ENCODE peak calls at places on chromosomes 6 and 20, in six cellular contexts. D, L, B, O, M and R are unnamed samples.

GRCh38 chr6:21479140-21479539 is 114.4 kb upstream of the SOX4 start:
- DNase-seq in O (no peak), D (no peak), L (no peak), B (no peak), M (no peak), R (no peak)

GRCh38 chr6:145022199-145022782 is 713.0 kb downstream of the EPM2A start:
- DNase-seq in D (no peak), B (no peak), M (no peak), L (no peak), O (no peak), R (no peak)

GRCh38 chr6:150694889-150695288 is 95.2 kb downstream of the PLEKHG1 start:
- DNase-seq in M (no peak), O (no peak), L (no peak), D (no peak), B (no peak), R (no peak)

GRCh38 chr6:85273870-85274269 is 176.0 kb upstream of the NT5E start:
- DNase-seq in M (no peak), B (no peak), O (no peak), L (no peak), D (no peak), R (no peak)

GRCh38 chr6:161003336-161003735 is 11.8 kb downstream of the MAP3K4 start:
- DNase-seq in D (no peak), O (no peak), B (no peak), M (no peak), L (no peak), R (no peak)

GRCh38 chr6:39724787-39725631 is at the start of gene KIF6:
- DNase-seq in O (peak), D (peak), L (peak), M (peak), B (peak), R (peak)

GRCh38 chr6:30726506-30727413 is 6.6 kb downstream of the TUBB start:
- DNase-seq in D (peak), O (no peak), L (no peak), M (no peak), B (no peak), R (no peak)

GRCh38 chr6:144346719-144347446 is 61.7 kb downstream of the UTRN start:
- DNase-seq in L (no peak), B (no peak), O (no peak), M (peak), D (peak), R (no peak)

GRCh38 chr6:12467706-12468670 is 177.8 kb downstream of the EDN1 start:
- DNase-seq in O (no peak), D (no peak), L (no peak), B (no peak), M (peak), R (no peak)

GRCh38 chr20:57055345-57055744 is 211.1 kb downstream of the BMP7 start:
- DNase-seq in L (no peak), O (no peak), B (no peak), D (no peak), M (no peak), R (no peak)

GRCh38 chr20:38168791-38169589 is 3.9 kb upstream of the TGM2 start:
- DNase-seq in B (no peak), O (peak), M (no peak), D (no peak), L (no peak), R (no peak)

GRCh38 chr20:1362484-1362883 is 30.4 kb downstream of the FKBP1A start:
- DNase-seq in L (no peak), B (no peak), M (no peak), O (no peak), D (no peak), R (no peak)

GRCh38 chr6:35558571-35558970 is 45.9 kb upstream of the TULP1 start:
- DNase-seq in M (no peak), B (no peak), O (no peak), D (no peak), L (no peak), R (no peak)

GRCh38 chr20:37453836-37454235 is 67.2 kb upstream of the NNAT start:
- DNase-seq in M (no peak), B (no peak), D (no peak), L (no peak), O (no peak), R (no peak)

GRCh38 chr6:38714239-38715015 is 684 bp upstream of the DNAH8 start:
- DNase-seq in D (no peak), L (no peak), B (no peak), M (no peak), O (no peak), R (no peak)

GRCh38 chr6:149938571-149939462 is 3.0 kb upstream of the ULBP2 start:
- DNase-seq in O (peak), M (no peak), D (no peak), L (no peak), B (no peak), R (no peak)

GRCh38 chr20:61963885-61964674 is 101.6 kb downstream of the TAF4 start:
- DNase-seq in O (no peak), L (no peak), D (no peak), B (no peak), M (no peak), R (no peak)

GRCh38 chr6:113636357-113636824 is 220.8 kb upstream of the MARCKS start:
- DNase-seq in L (no peak), M (no peak), B (no peak), O (no peak), D (peak), R (no peak)

GRCh38 chr20:49006446-49006980 is 39.6 kb upstream of the CSE1L start:
- DNase-seq in L (no peak), D (no peak), O (no peak), B (no peak), M (no peak), R (no peak)

GRCh38 chr20:58998656-58999055 is 8.4 kb downstream of the CTSZ start:
- DNase-seq in O (no peak), M (no peak), D (no peak), B (no peak), L (no peak), R (no peak)

GRCh38 chr6:149897015-149897697 is 757 bp downstream of the RAET1E start:
- DNase-seq in O (peak), L (no peak), M (peak), D (peak), B (no peak), R (no peak)

GRCh38 chr6:31652925-31653724 is 664 bp upstream of the BAG6 start:
- DNase-seq in B (peak), O (peak), D (peak), L (peak), M (no peak), R (no peak)

GRCh38 chr20:10433014-10433622 is 904 bp downstream of the MKKS start:
- DNase-seq in B (no peak), M (no peak), O (no peak), D (no peak), L (no peak), R (no peak)

GRCh38 chr20:33328738-33329137 is 45.7 kb downstream of the BPIFB1 start:
- DNase-seq in B (no peak), D (no peak), M (no peak), L (no peak), O (no peak), R (no peak)

GRCh38 chr20:40538126-40538525 is 150.9 kb downstream of the MAFB start:
- DNase-seq in M (no peak), O (no peak), B (no peak), D (no peak), L (no peak), R (no peak)

GRCh38 chr6:126786262-126786661 is 332.2 kb upstream of the RSPO3 start:
- DNase-seq in O (no peak), L (no peak), M (no peak), B (no peak), D (no peak), R (no peak)

GRCh38 chr6:111724505-111724904 is 118.8 kb upstream of the TRAF3IP2 start:
- DNase-seq in D (no peak), B (no peak), M (no peak), L (peak), O (no peak), R (no peak)

GRCh38 chr6:111727041-111727440 is 121.4 kb upstream of the TRAF3IP2 start:
- DNase-seq in D (peak), M (no peak), B (no peak), L (no peak), O (no peak), R (no peak)

GRCh38 chr6:111725446-111726112 is 119.9 kb upstream of the TRAF3IP2 start:
- DNase-seq in B (no peak), L (no peak), O (no peak), M (no peak), D (peak), R (no peak)

GRCh38 chr6:111730835-111731234 is 125.2 kb upstream of the TRAF3IP2 start:
- DNase-seq in M (no peak), O (no peak), L (no peak), B (no peak), D (no peak), R (peak)

DNA sequence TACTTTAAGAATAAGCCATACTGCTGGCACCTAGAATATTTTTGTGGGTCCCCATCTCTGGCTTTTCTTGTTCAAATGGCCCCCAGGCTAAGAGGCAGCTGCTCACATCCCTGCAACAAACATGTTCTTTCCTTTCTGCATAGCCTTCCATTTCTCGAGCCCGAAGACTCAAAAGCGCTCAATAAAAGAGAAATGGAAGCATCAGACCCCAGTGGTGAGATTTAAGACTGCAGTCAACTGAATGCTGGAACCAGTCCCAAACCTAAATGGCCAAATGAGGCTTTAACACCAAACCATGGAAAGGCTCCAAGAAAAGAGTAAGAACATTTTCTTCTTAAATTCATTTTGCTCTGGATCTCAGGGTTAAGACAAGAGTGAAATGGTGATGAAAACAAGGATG is 122.1 kb upstream of the TRAF3IP2 start:
- DNase-seq in M (no peak), O (no peak), B (no peak), L (no peak), D (no peak), R (no peak)
- TF ChIP-seq CTCF in M (peak), O (no peak), B (peak), L (no peak), D (peak), R (no peak)

DNA sequence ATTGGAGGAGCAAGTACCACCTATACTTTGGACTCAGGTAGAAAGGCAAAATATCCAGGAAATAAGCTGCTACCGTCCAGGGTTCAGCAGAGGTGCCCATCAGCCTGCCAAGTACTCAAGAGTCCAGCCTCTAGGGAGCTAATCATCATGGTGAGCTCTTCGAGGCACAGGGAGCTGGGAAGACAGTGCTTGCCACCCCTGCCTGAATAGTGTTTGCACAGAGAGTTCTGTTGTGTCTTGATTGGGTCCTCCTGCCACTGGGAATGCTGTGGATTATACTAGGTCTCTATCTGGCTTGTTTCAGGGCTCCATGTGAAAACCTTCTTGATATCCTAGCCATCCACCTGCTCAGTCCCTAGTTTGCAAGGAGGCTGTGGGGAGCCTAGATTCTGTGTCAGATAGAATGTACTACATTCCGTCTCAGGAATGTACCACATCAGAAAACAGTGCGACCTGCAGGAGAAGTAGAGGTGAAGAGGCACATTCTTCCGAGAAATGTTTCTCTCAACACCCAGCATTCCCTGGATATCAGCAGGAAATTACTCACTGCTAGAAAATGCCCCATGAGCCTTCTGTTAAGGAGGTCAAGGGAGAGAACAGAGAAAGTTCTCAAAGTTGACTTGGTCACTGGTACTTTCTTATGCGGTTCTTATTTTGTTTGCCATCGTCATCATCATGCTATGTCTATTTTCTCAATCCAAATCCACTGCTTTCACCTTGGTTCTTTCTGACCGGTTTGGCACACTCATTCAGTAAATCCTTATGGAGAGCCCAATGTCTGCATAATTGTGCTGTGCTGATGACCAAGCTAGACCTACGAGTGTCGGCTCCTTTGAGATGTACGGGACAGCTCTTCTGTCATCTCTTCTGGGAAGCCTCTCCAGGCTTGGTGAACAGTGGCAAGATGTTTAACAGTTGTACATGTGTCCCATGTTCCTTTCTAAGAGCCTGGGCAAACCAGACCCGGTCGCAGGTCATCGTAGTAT is 30.7 kb downstream of the PTPN1 start:
- DNase-seq in O (no peak), L (no peak), M (no peak), D (peak), B (no peak), R (no peak)
- TF ChIP-seq CTCF in O (no peak), L (no peak), M (no peak), D (peak), B (no peak), R (no peak)

DNA sequence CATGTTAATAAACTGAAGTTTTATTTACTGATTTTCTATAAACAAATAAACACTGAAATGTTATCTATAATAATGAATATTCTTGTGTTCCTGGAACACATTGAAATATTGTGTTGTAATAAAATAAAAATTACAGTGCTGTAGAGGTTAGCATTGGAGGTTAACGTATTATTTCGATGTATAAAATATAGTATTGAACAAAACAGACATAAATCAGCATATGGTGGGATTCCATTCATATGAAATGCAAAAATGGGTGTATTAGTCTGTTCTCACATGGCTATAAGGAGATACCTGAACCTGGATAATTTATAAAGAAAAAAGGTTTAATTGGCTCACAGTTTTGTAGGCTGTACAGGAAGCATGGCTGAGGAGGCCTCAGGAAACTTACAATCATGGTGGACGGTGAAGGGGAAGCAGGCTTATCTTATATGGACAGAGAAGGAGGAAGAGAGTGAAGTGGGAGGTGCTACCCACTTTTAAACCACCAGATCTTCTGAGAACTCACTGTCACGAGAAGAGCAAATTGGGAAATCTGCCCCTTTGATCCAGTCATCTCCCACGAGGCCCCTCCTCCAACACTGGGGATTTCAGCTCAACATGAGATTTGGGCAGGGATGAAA is 24.6 kb upstream of the BMP6 start:
- DNase-seq in L (peak), B (no peak), D (no peak), O (no peak), M (no peak), R (no peak)
- TF ChIP-seq CTCF in L (no peak), B (no peak), D (no peak), O (no peak), M (no peak), R (no peak)

GRCh38 chr6:106085984-106086832 is at the start of gene PRDM1:
- DNase-seq in B (peak), O (no peak), D (peak), L (peak), M (no peak), R (peak)
- TF ChIP-seq CTCF in B (peak), O (no peak), D (peak), L (no peak), M (no peak), R (peak)

GRCh38 chr6:157460182-157460999 is 79.4 kb downstream of the ZDHHC14 start:
- DNase-seq in L (no peak), M (no peak), D (peak), B (no peak), O (no peak), R (no peak)

GRCh38 chr6:157466340-157466643 is 85.3 kb downstream of the ZDHHC14 start:
- DNase-seq in D (no peak), M (no peak), L (no peak), B (no peak), O (no peak), R (no peak)

GRCh38 chr6:157464653-157465535 is 83.9 kb downstream of the ZDHHC14 start:
- DNase-seq in O (no peak), B (no peak), L (no peak), D (no peak), M (no peak), R (no peak)

GRCh38 chr6:157461000-157461915 is 80.3 kb downstream of the ZDHHC14 start:
- DNase-seq in B (peak), D (peak), L (no peak), O (no peak), M (no peak), R (no peak)

DNA sequence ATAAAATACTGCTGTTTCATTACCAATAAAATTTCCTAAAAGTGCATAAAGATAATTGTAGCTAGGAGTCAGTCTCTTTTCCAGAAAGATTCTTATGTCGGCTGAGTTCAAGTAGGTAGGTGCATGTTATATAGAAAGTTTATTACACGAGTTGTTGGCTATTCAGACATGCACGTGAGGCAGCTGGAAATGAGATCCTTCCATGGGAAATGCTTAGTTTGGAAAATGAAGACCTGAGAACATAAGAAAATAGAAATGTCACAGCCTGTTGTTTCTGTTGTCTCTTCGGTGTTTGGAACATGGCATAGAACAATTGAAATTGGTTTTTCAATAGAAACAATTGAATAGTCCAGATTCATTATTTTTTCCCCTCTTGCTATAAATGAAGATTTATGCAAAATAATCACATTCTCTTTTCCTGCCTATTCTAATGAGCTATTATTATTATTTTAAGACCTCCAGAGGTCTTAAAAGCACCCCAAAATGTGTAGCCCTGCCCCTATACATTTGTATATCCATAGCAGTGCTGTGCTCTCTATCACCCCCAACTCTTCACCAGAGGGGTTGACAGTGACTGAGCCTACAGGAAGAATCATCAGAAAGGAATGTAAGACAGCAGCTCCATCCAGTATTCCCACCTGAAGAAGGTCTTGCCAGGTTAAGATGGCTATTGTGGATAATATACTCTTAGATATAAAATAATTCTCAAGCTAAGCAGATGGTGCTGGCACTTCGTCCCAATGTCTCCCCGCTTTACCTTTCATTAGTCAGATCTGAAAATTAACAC is 82.2 kb downstream of the ZDHHC14 start:
- DNase-seq in L (no peak), B (no peak), O (no peak), M (no peak), D (no peak), R (no peak)
- TF ChIP-seq CTCF in L (no peak), B (no peak), O (no peak), M (no peak), D (no peak), R (no peak)

DNA sequence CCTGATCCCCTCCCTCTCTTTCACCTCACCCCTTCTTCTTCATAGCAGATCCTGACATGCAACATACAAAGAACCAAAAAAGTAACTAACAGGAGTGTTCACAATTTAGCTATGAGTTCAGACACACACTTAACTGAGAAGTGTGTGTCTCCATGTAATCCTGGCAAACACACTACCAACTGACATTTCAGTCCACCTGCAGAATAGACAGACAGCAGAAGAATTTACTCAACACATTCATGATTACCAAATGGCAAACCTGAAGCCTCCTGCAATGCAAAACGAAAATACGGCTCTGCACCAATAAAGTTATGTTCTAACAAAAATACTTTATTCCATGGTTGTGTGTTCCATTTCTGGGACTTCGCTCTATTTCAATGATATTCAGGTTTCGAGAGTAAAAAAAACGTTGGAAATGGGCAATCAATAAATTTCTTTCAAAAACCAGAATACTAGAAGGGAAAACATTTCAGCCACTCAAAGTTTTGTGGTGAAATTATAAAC is 2.6 kb downstream of the BACH2 start:
- DNase-seq in D (no peak), M (no peak), O (no peak), L (no peak), B (no peak), R (no peak)
- TF ChIP-seq CTCF in D (no peak), M (no peak), O (no peak), L (no peak), B (no peak), R (no peak)

DNA sequence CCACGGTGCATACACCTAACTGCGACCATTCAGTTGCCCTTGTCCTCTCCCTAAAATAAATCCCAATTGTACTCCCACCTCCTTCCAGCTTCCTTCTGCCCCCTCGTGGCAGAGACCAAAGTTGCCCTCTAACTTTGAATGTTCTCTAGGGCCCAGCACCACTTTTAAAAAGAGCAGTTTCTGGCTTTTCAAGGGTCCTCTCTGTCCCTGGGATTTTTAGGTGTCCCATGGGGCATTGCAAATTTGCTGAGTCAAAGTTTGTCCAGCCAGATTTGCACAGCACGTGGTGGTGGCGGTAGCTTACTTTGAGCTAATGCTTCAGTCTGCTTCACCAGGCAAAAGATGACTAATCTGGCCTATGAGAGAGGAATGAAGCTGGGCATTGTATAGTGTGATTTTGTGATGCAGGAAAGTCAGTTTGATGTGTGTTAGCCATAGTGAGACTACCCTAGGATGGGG is 100.2 kb downstream of the PERP start:
- DNase-seq in O (no peak), M (no peak), B (peak), D (peak), L (no peak), R (no peak)
- TF ChIP-seq CTCF in O (peak), M (peak), B (peak), D (peak), L (peak), R (peak)

GRCh38 chr20:47304287-47304686 is 52.2 kb downstream of the ZMYND8 start:
- DNase-seq in L (no peak), D (peak), B (no peak), M (no peak), O (no peak), R (no peak)
- TF ChIP-seq CTCF in L (no peak), D (peak), B (no peak), M (peak), O (no peak), R (peak)